ENCODE peak calls at places on chromosomes 7 and 10, in six cellular contexts. One of them, this sample, is unnamed.

GRCh38 chr7:149799397-149800168 is 26.2 kb upstream of the ZNF467 start:
- DNase-seq in mucosa of descending colon: peak
- DNase-seq in CD4-positive, alpha-beta T cell: peak
- DNase-seq in NCI-H1436 treated with DMSO at 0.1 percent for 48 hours: no peak
- DNase-seq in T-helper 9 cell: peak
- DNase-seq in NCI-H510A treated with DMSO at 0.1 percent for 48 hours: no peak
- DNase-seq in this sample: peak

GRCh38 chr10:46293832-46294640 is 7.2 kb downstream of the ANTXRL start:
- DNase-seq in mucosa of descending colon: no peak
- DNase-seq in CD4-positive, alpha-beta T cell: peak
- DNase-seq in NCI-H1436 treated with DMSO at 0.1 percent for 48 hours: no peak
- DNase-seq in T-helper 9 cell: no peak
- DNase-seq in NCI-H510A treated with DMSO at 0.1 percent for 48 hours: no peak
- DNase-seq in this sample: peak

GRCh38 chr7:33886100-33886623 is 19.2 kb upstream of the BMPER start:
- DNase-seq in mucosa of descending colon: no peak
- DNase-seq in CD4-positive, alpha-beta T cell: no peak
- DNase-seq in NCI-H1436 treated with DMSO at 0.1 percent for 48 hours: no peak
- DNase-seq in T-helper 9 cell: no peak
- DNase-seq in NCI-H510A treated with DMSO at 0.1 percent for 48 hours: no peak
- DNase-seq in this sample: peak

GRCh38 chr7:98295467-98296220 is 14.2 kb downstream of the BRI3 start:
- DNase-seq in mucosa of descending colon: no peak
- DNase-seq in CD4-positive, alpha-beta T cell: no peak
- DNase-seq in NCI-H1436 treated with DMSO at 0.1 percent for 48 hours: no peak
- DNase-seq in T-helper 9 cell: no peak
- DNase-seq in NCI-H510A treated with DMSO at 0.1 percent for 48 hours: no peak
- DNase-seq in this sample: no peak

GRCh38 chr10:43417950-43418768 is 9.2 kb upstream of the HNRNPF start:
- DNase-seq in mucosa of descending colon: no peak
- DNase-seq in CD4-positive, alpha-beta T cell: no peak
- DNase-seq in NCI-H1436 treated with DMSO at 0.1 percent for 48 hours: peak
- DNase-seq in T-helper 9 cell: no peak
- DNase-seq in NCI-H510A treated with DMSO at 0.1 percent for 48 hours: no peak
- DNase-seq in this sample: no peak

GRCh38 chr10:129695671-129696070 is 228.6 kb downstream of the MGMT start:
- DNase-seq in mucosa of descending colon: no peak
- DNase-seq in CD4-positive, alpha-beta T cell: no peak
- DNase-seq in NCI-H1436 treated with DMSO at 0.1 percent for 48 hours: no peak
- DNase-seq in T-helper 9 cell: no peak
- DNase-seq in NCI-H510A treated with DMSO at 0.1 percent for 48 hours: no peak
- DNase-seq in this sample: no peak

GRCh38 chr10:97705006-97705670 is 8.4 kb upstream of the MARVELD1 start:
- DNase-seq in mucosa of descending colon: no peak
- DNase-seq in CD4-positive, alpha-beta T cell: no peak
- DNase-seq in NCI-H1436 treated with DMSO at 0.1 percent for 48 hours: no peak
- DNase-seq in T-helper 9 cell: no peak
- DNase-seq in NCI-H510A treated with DMSO at 0.1 percent for 48 hours: no peak
- DNase-seq in this sample: no peak

GRCh38 chr7:1617957-1618356 is 48.1 kb upstream of the PSMG3 start:
- DNase-seq in mucosa of descending colon: no peak
- DNase-seq in CD4-positive, alpha-beta T cell: no peak
- DNase-seq in NCI-H1436 treated with DMSO at 0.1 percent for 48 hours: no peak
- DNase-seq in T-helper 9 cell: no peak
- DNase-seq in NCI-H510A treated with DMSO at 0.1 percent for 48 hours: no peak
- DNase-seq in this sample: no peak

GRCh38 chr10:117543245-117543998 is 876 bp downstream of the EMX2 start:
- DNase-seq in mucosa of descending colon: no peak
- DNase-seq in CD4-positive, alpha-beta T cell: no peak
- DNase-seq in NCI-H1436 treated with DMSO at 0.1 percent for 48 hours: no peak
- DNase-seq in T-helper 9 cell: no peak
- DNase-seq in NCI-H510A treated with DMSO at 0.1 percent for 48 hours: no peak
- DNase-seq in this sample: no peak

GRCh38 chr10:22958338-22958737 is 30.5 kb downstream of the ARMC3 start:
- DNase-seq in mucosa of descending colon: no peak
- DNase-seq in CD4-positive, alpha-beta T cell: no peak
- DNase-seq in NCI-H1436 treated with DMSO at 0.1 percent for 48 hours: no peak
- DNase-seq in T-helper 9 cell: no peak
- DNase-seq in NCI-H510A treated with DMSO at 0.1 percent for 48 hours: no peak
- DNase-seq in this sample: no peak

GRCh38 chr7:130838738-130839137 is 104.7 kb upstream of the KLF14 start:
- DNase-seq in mucosa of descending colon: no peak
- DNase-seq in CD4-positive, alpha-beta T cell: no peak
- DNase-seq in NCI-H1436 treated with DMSO at 0.1 percent for 48 hours: no peak
- DNase-seq in T-helper 9 cell: no peak
- DNase-seq in NCI-H510A treated with DMSO at 0.1 percent for 48 hours: no peak
- DNase-seq in this sample: no peak

GRCh38 chr10:86945361-86946214 is 11.8 kb downstream of the MMRN2 start:
- DNase-seq in mucosa of descending colon: no peak
- DNase-seq in CD4-positive, alpha-beta T cell: no peak
- DNase-seq in NCI-H1436 treated with DMSO at 0.1 percent for 48 hours: no peak
- DNase-seq in T-helper 9 cell: no peak
- DNase-seq in NCI-H510A treated with DMSO at 0.1 percent for 48 hours: no peak
- DNase-seq in this sample: peak

GRCh38 chr10:94138391-94138790 is 144.7 kb downstream of the PLCE1 start:
- DNase-seq in mucosa of descending colon: no peak
- DNase-seq in CD4-positive, alpha-beta T cell: no peak
- DNase-seq in NCI-H1436 treated with DMSO at 0.1 percent for 48 hours: no peak
- DNase-seq in T-helper 9 cell: no peak
- DNase-seq in NCI-H510A treated with DMSO at 0.1 percent for 48 hours: no peak
- DNase-seq in this sample: no peak

GRCh38 chr10:42973870-42974692 is 102.8 kb upstream of the RET start:
- DNase-seq in mucosa of descending colon: no peak
- DNase-seq in CD4-positive, alpha-beta T cell: no peak
- DNase-seq in NCI-H1436 treated with DMSO at 0.1 percent for 48 hours: no peak
- DNase-seq in T-helper 9 cell: no peak
- DNase-seq in NCI-H510A treated with DMSO at 0.1 percent for 48 hours: no peak
- DNase-seq in this sample: no peak

GRCh38 chr10:16585103-16585502 is 63.4 kb upstream of the C1QL3 start:
- DNase-seq in mucosa of descending colon: no peak
- DNase-seq in CD4-positive, alpha-beta T cell: no peak
- DNase-seq in NCI-H1436 treated with DMSO at 0.1 percent for 48 hours: no peak
- DNase-seq in T-helper 9 cell: no peak
- DNase-seq in NCI-H510A treated with DMSO at 0.1 percent for 48 hours: no peak
- DNase-seq in this sample: no peak

GRCh38 chr7:142746268-142746667 is 3.0 kb upstream of the PRSS1 start:
- DNase-seq in mucosa of descending colon: no peak
- DNase-seq in CD4-positive, alpha-beta T cell: no peak
- DNase-seq in NCI-H1436 treated with DMSO at 0.1 percent for 48 hours: no peak
- DNase-seq in T-helper 9 cell: no peak
- DNase-seq in NCI-H510A treated with DMSO at 0.1 percent for 48 hours: no peak
- DNase-seq in this sample: no peak

GRCh38 chr7:68420342-68420750 is 1177.9 kb upstream of the AUTS2 start:
- DNase-seq in mucosa of descending colon: no peak
- DNase-seq in CD4-positive, alpha-beta T cell: no peak
- DNase-seq in NCI-H1436 treated with DMSO at 0.1 percent for 48 hours: no peak
- DNase-seq in T-helper 9 cell: no peak
- DNase-seq in NCI-H510A treated with DMSO at 0.1 percent for 48 hours: no peak
- DNase-seq in this sample: no peak